ENCODE peak calls at places on chromosomes 1 and 21, in nine cellular contexts. S is right atrium auricular region, C is upper lobe of right lung, L is fibroblast of lung, X is body of pancreas, H is tibial artery, T is lung, B is mammary epithelial cell, J is RWPE2. M is an unnamed sample.

GRCh38 chr1:14957375-14957774 is 196.2 kb upstream of the TMEM51 start:
- DNase-seq in S (no peak), L (no peak), J (no peak), H (no peak), B (no peak), T (no peak), X (no peak), C (no peak), M (no peak)

GRCh38 chr1:206041640-206042039 is 11.3 kb upstream of the RHEX start:
- DNase-seq in H (no peak), C (no peak), T (no peak), L (no peak), X (peak; percentile 14), B (peak; percentile 58), S (no peak), J (no peak), M (no peak)

GRCh38 chr1:19390901-19391595 is 78.9 kb downstream of the SLC66A1 start:
- DNase-seq in T (peak; percentile 47), C (no peak), B (peak; percentile 25), L (peak; percentile 85), S (peak; percentile 72), J (no peak), H (no peak), X (peak; percentile 61), M (peak; percentile 62)

GRCh38 chr1:230087034-230087721 is 20.1 kb downstream of the GALNT2 start:
- DNase-seq in X (no peak), L (no peak), S (no peak), B (peak; percentile 83), J (no peak), T (no peak), H (no peak), C (no peak), M (no peak)

GRCh38 chr1:163472267-163472666 is 150.5 kb downstream of the NUF2 start:
- DNase-seq in C (no peak), S (no peak), H (no peak), X (no peak), J (no peak), L (no peak), B (no peak), T (no peak), M (no peak)

GRCh38 chr1:210262897-210263272 is 30.3 kb downstream of the SERTAD4 start:
- DNase-seq in J (no peak), X (no peak), T (no peak), H (peak; percentile 84), C (no peak), B (no peak), S (peak; percentile 70), L (no peak), M (no peak)

GRCh38 chr1:231357831-231358354 is 19.8 kb downstream of the SPRTN start:
- DNase-seq in J (no peak), B (peak; percentile 82), H (no peak), C (no peak), T (peak; percentile 44), L (peak; percentile 83), X (peak; percentile 56), S (peak; percentile 68), M (peak; percentile 33)

GRCh38 chr21:31347435-31348032 is 3.5 kb upstream of the TIAM1 start:
- DNase-seq in L (peak; percentile 59), S (no peak), X (no peak), B (no peak), J (no peak), T (no peak), H (no peak), C (no peak), M (no peak)

GRCh38 chr1:118145736-118146135 is 39.3 kb downstream of the SPAG17 start:
- DNase-seq in J (no peak), B (no peak), C (no peak), L (peak; percentile 65), T (no peak), S (no peak), X (no peak), H (no peak), M (no peak)

GRCh38 chr1:175600721-175601440 is 142.5 kb downstream of the TNR start:
- DNase-seq in C (no peak), J (no peak), S (no peak), H (no peak), T (no peak), L (no peak), B (no peak), X (no peak), M (no peak)

GRCh38 chr1:24725209-24725651 is 20.0 kb upstream of the CLIC4 start:
- DNase-seq in X (no peak), C (no peak), J (no peak), H (no peak), L (no peak), T (no peak), B (no peak), S (no peak), M (no peak)

GRCh38 chr1:63148825-63149645 is 173.3 kb upstream of the FOXD3 start:
- DNase-seq in J (no peak), S (no peak), T (peak; percentile 32), C (no peak), L (peak; percentile 56), X (peak; percentile 40), H (no peak), B (peak; percentile 40), M (peak; percentile 32)

GRCh38 chr1:222844108-222844779 is 29.4 kb downstream of the DISP1 start:
- DNase-seq in B (no peak), L (no peak), T (no peak), X (no peak), S (no peak), J (no peak), H (no peak), C (no peak), M (no peak)

GRCh38 chr1:175338447-175339135 is 146.0 kb upstream of the KIAA0040 start:
- DNase-seq in B (no peak), C (no peak), L (no peak), J (no peak), T (no peak), X (no peak), S (no peak), H (no peak), M (no peak)

GRCh38 chr1:156789621-156790318 is 22.4 kb downstream of the PRCC start:
- DNase-seq in L (no peak), T (no peak), H (no peak), J (no peak), X (no peak), S (no peak), C (no peak), B (no peak), M (no peak)

GRCh38 chr1:234631721-234632125 is 21.7 kb upstream of the IRF2BP2 start:
- DNase-seq in T (no peak), J (no peak), S (no peak), L (peak; percentile 69), B (peak; percentile 94), H (no peak), X (no peak), C (no peak), M (no peak)

GRCh38 chr1:6359568-6360496 is 33.7 kb downstream of the ACOT7 start:
- DNase-seq in L (peak; percentile 82), S (peak; percentile 77), B (peak; percentile 73), H (peak; percentile 78), X (peak; percentile 88), J (peak; percentile 62), T (peak; percentile 77), C (peak; percentile 89), M (peak; percentile 88)

GRCh38 chr21:16004121-16004520 is 274.3 kb downstream of the USP25 start:
- DNase-seq in X (no peak), S (no peak), H (no peak), T (no peak), B (no peak), C (no peak), J (no peak), L (peak; percentile 71), M (no peak)
- H3K4me3 ChIP-seq in X (no peak overlapping the region), S (no peak overlapping the region), H (no peak overlapping the region), T (no peak overlapping the region), B (no peak overlapping the region), C (no peak overlapping the region), J (no peak overlapping the region), L (no peak overlapping the region), M (no peak overlapping the region)

GRCh38 chr1:8666394-8667167 is 150.9 kb downstream of the RERE start:
- DNase-seq in J (no peak), H (no peak), B (no peak), L (peak; percentile 66), C (no peak), S (no peak), X (no peak), T (no peak), M (no peak)
- H3K4me1 ChIP-seq in J (peaks cover 32% of the 10 kb centered on the region), H (peaks cover 70% of the 10 kb centered on the region), B (peaks cover 20% of the 10 kb centered on the region), L (peaks cover 49% of the 10 kb centered on the region), C (peaks cover 86% of the 10 kb centered on the region), S (peaks cover 79% of the 10 kb centered on the region), X (peaks cover 85% of the 10 kb centered on the region), T (peaks cover 68% of the 10 kb centered on the region), M (peaks cover 93% of the 10 kb centered on the region)

GRCh38 chr1:21876267-21876666 is 60.8 kb downstream of the HSPG2 start:
- DNase-seq in C (no peak), X (no peak), T (no peak), B (no peak), J (no peak), H (no peak), L (no peak), S (no peak), M (no peak)
- H3K36me3 ChIP-seq in C (peaks cover 96% of the 10 kb centered on the region), X (peaks cover 15% of the 10 kb centered on the region), T (peaks cover 66% of the 10 kb centered on the region), B (peaks cover 19% of the 10 kb centered on the region), J (peaks cover 44% of the 10 kb centered on the region), H (peaks cover 100% of the 10 kb centered on the region), L (peaks cover 59% of the 10 kb centered on the region), S (peaks cover 100% of the 10 kb centered on the region), M (peaks cover 100% of the 10 kb centered on the region)

GRCh38 chr1:77219166-77219887 is at the start of gene PIGK:
- DNase-seq in H (peak; percentile 89), X (peak; percentile 92), T (peak; percentile 91), L (peak; percentile 87), B (peak; percentile 86), J (peak; percentile 86), S (peak; percentile 81), C (peak; percentile 94), M (peak; percentile 90)

GRCh38 chr1:77218477-77219165 is 609 bp downstream of the PIGK start:
- DNase-seq in J (no peak), L (peak; percentile 3), X (no peak), S (no peak), B (peak; percentile 8), C (no peak), H (no peak), T (no peak), M (no peak)

GRCh38 chr1:77222496-77222895 is 3.3 kb upstream of the PIGK start:
- DNase-seq in S (no peak), L (no peak), C (no peak), X (no peak), H (no peak), J (no peak), B (no peak), T (no peak), M (no peak)

DNA sequence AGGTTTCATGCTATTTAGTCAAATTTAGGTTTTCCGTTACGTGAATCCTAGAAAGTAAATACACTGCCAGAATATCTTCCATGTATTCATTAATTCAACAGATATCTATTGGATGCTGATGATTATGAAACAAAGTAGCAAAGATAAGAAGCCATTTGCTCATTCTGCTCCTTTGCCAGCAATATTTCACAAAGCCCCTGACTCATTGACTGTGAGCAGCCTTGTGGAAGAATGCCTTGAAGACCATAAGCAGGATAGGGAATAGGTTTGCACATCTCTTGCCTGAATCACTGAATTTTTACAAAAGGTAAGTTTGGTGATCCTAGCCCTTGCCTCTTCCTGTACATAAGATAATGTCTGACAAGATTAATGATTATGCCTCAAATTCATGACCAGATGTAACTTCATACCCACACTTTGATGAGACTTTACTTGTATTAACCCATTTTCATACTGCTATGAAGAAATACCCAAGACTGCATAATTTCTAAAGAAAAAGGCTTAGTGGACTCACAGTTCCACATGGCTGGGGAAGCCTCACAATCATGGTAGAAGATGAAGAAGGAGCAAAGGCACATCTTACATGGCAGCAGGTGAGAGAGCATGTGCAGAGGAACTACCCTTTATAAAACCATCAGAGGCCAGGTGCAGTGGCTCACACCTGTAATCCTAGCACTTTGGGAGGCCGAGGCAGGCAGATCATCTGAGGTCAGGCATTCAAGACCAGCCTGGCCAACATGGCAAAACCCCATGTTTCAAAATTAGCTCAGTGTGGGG is 1.6 kb upstream of the PIGK start:
- DNase-seq in B (peak; percentile 59), T (no peak), X (no peak), L (peak; percentile 64), H (no peak), S (no peak), J (no peak), C (no peak), M (no peak)
- H3K4me3 ChIP-seq in B (no peak overlapping the region), T (no peak overlapping the region), X (no peak overlapping the region), L (peak overlapping the region; percentile 83), H (no peak overlapping the region), S (no peak overlapping the region), J (no peak overlapping the region), C (no peak overlapping the region), M (no peak overlapping the region)

M was measured in stomach.